ENCODE peak calls at places on chromosome 2, in eight cellular contexts. One of them, this sample, is unnamed.
A peak's percentile ranks its signal among the peaks of the same experiment; 100 is the strongest.

GRCh38 chr2:96025107-96025492 is 9.6 kb downstream of the GPAT2 start:
- DNase-seq in activated T-cell treated with anti-CD3 and anti-CD28 coated beads for 1 hour: no peak
- DNase-seq in NCI-H1417 treated with DMSO at 0.1 percent for 48 hours: no peak
- DNase-seq in stimulated activated CD8-positive, alpha-beta memory T cell treated with anti-CD3 and anti-CD28 coated beads, Interleukin-12 subunit alpha, Interleukin-12 subunit beta, amount 100 ng/mL, for 1 hour: no peak
- DNase-seq in PC-3: no peak
- DNase-seq in G401: no peak
- DNase-seq in C1 segment of cervical spinal cord: no peak
- DNase-seq in ACHN: no peak
- DNase-seq in this sample: no peak

GRCh38 chr2:167652401-167652800 is 595.0 kb downstream of the STK39 start:
- DNase-seq in activated T-cell treated with anti-CD3 and anti-CD28 coated beads for 1 hour: no peak
- DNase-seq in NCI-H1417 treated with DMSO at 0.1 percent for 48 hours: no peak
- DNase-seq in stimulated activated CD8-positive, alpha-beta memory T cell treated with anti-CD3 and anti-CD28 coated beads, Interleukin-12 subunit alpha, Interleukin-12 subunit beta, amount 100 ng/mL, for 1 hour: no peak
- DNase-seq in PC-3: no peak
- DNase-seq in G401: no peak
- DNase-seq in C1 segment of cervical spinal cord: no peak
- DNase-seq in ACHN: no peak
- DNase-seq in this sample: no peak

GRCh38 chr2:160247295-160247694 is 47.2 kb upstream of the ITGB6 start:
- DNase-seq in activated T-cell treated with anti-CD3 and anti-CD28 coated beads for 1 hour: no peak
- DNase-seq in NCI-H1417 treated with DMSO at 0.1 percent for 48 hours: no peak
- DNase-seq in stimulated activated CD8-positive, alpha-beta memory T cell treated with anti-CD3 and anti-CD28 coated beads, Interleukin-12 subunit alpha, Interleukin-12 subunit beta, amount 100 ng/mL, for 1 hour: no peak
- DNase-seq in PC-3: no peak
- DNase-seq in G401: peak; percentile 33
- DNase-seq in C1 segment of cervical spinal cord: no peak
- DNase-seq in ACHN: no peak
- DNase-seq in this sample: no peak

GRCh38 chr2:182367401-182367800 is 59.4 kb downstream of the PDE1A start:
- DNase-seq in activated T-cell treated with anti-CD3 and anti-CD28 coated beads for 1 hour: no peak
- DNase-seq in NCI-H1417 treated with DMSO at 0.1 percent for 48 hours: no peak
- DNase-seq in stimulated activated CD8-positive, alpha-beta memory T cell treated with anti-CD3 and anti-CD28 coated beads, Interleukin-12 subunit alpha, Interleukin-12 subunit beta, amount 100 ng/mL, for 1 hour: no peak
- DNase-seq in PC-3: no peak
- DNase-seq in G401: no peak
- DNase-seq in C1 segment of cervical spinal cord: no peak
- DNase-seq in ACHN: no peak
- DNase-seq in this sample: no peak

GRCh38 chr2:219991116-219991515 is 363.7 kb downstream of the SLC4A3 start:
- DNase-seq in activated T-cell treated with anti-CD3 and anti-CD28 coated beads for 1 hour: no peak
- DNase-seq in NCI-H1417 treated with DMSO at 0.1 percent for 48 hours: no peak
- DNase-seq in stimulated activated CD8-positive, alpha-beta memory T cell treated with anti-CD3 and anti-CD28 coated beads, Interleukin-12 subunit alpha, Interleukin-12 subunit beta, amount 100 ng/mL, for 1 hour: no peak
- DNase-seq in PC-3: no peak
- DNase-seq in G401: no peak
- DNase-seq in C1 segment of cervical spinal cord: no peak
- DNase-seq in ACHN: no peak
- DNase-seq in this sample: no peak

GRCh38 chr2:42421601-42422252 is 60.7 kb upstream of the COX7A2L start:
- DNase-seq in activated T-cell treated with anti-CD3 and anti-CD28 coated beads for 1 hour: no peak
- DNase-seq in NCI-H1417 treated with DMSO at 0.1 percent for 48 hours: no peak
- DNase-seq in stimulated activated CD8-positive, alpha-beta memory T cell treated with anti-CD3 and anti-CD28 coated beads, Interleukin-12 subunit alpha, Interleukin-12 subunit beta, amount 100 ng/mL, for 1 hour: no peak
- DNase-seq in PC-3: peak; percentile 29
- DNase-seq in G401: no peak
- DNase-seq in C1 segment of cervical spinal cord: no peak
- DNase-seq in ACHN: peak; percentile 17
- DNase-seq in this sample: no peak

GRCh38 chr2:63581266-63581961 is 6.9 kb downstream of the WDPCP start:
- DNase-seq in activated T-cell treated with anti-CD3 and anti-CD28 coated beads for 1 hour: no peak
- DNase-seq in NCI-H1417 treated with DMSO at 0.1 percent for 48 hours: no peak
- DNase-seq in stimulated activated CD8-positive, alpha-beta memory T cell treated with anti-CD3 and anti-CD28 coated beads, Interleukin-12 subunit alpha, Interleukin-12 subunit beta, amount 100 ng/mL, for 1 hour: no peak
- DNase-seq in PC-3: peak; percentile 18
- DNase-seq in G401: no peak
- DNase-seq in C1 segment of cervical spinal cord: no peak
- DNase-seq in ACHN: peak; percentile 80
- DNase-seq in this sample: no peak

GRCh38 chr2:197515798-197516761 is at the start of gene MOB4:
- DNase-seq in activated T-cell treated with anti-CD3 and anti-CD28 coated beads for 1 hour: peak; percentile 86
- DNase-seq in NCI-H1417 treated with DMSO at 0.1 percent for 48 hours: peak; percentile 74
- DNase-seq in stimulated activated CD8-positive, alpha-beta memory T cell treated with anti-CD3 and anti-CD28 coated beads, Interleukin-12 subunit alpha, Interleukin-12 subunit beta, amount 100 ng/mL, for 1 hour: peak; percentile 86
- DNase-seq in PC-3: peak; percentile 95
- DNase-seq in G401: peak; percentile 92
- DNase-seq in C1 segment of cervical spinal cord: peak; percentile 95
- DNase-seq in ACHN: peak; percentile 96
- DNase-seq in this sample: peak; percentile 96

GRCh38 chr2:60070851-60071250 is 482.6 kb downstream of the BCL11A start:
- DNase-seq in activated T-cell treated with anti-CD3 and anti-CD28 coated beads for 1 hour: no peak
- DNase-seq in NCI-H1417 treated with DMSO at 0.1 percent for 48 hours: no peak
- DNase-seq in stimulated activated CD8-positive, alpha-beta memory T cell treated with anti-CD3 and anti-CD28 coated beads, Interleukin-12 subunit alpha, Interleukin-12 subunit beta, amount 100 ng/mL, for 1 hour: no peak
- DNase-seq in PC-3: no peak
- DNase-seq in G401: no peak
- DNase-seq in C1 segment of cervical spinal cord: no peak
- DNase-seq in ACHN: no peak
- DNase-seq in this sample: no peak

GRCh38 chr2:62814132-62814531 is 108.6 kb downstream of the EHBP1 start:
- DNase-seq in activated T-cell treated with anti-CD3 and anti-CD28 coated beads for 1 hour: no peak
- DNase-seq in NCI-H1417 treated with DMSO at 0.1 percent for 48 hours: no peak
- DNase-seq in stimulated activated CD8-positive, alpha-beta memory T cell treated with anti-CD3 and anti-CD28 coated beads, Interleukin-12 subunit alpha, Interleukin-12 subunit beta, amount 100 ng/mL, for 1 hour: no peak
- DNase-seq in PC-3: no peak
- DNase-seq in G401: no peak
- DNase-seq in C1 segment of cervical spinal cord: no peak
- DNase-seq in ACHN: peak; percentile 32
- DNase-seq in this sample: no peak

GRCh38 chr2:16008331-16008850 is 68.0 kb downstream of the MYCN start:
- DNase-seq in activated T-cell treated with anti-CD3 and anti-CD28 coated beads for 1 hour: no peak
- DNase-seq in NCI-H1417 treated with DMSO at 0.1 percent for 48 hours: no peak
- DNase-seq in stimulated activated CD8-positive, alpha-beta memory T cell treated with anti-CD3 and anti-CD28 coated beads, Interleukin-12 subunit alpha, Interleukin-12 subunit beta, amount 100 ng/mL, for 1 hour: no peak
- DNase-seq in PC-3: no peak
- DNase-seq in G401: no peak
- DNase-seq in C1 segment of cervical spinal cord: no peak
- DNase-seq in ACHN: no peak
- DNase-seq in this sample: no peak

GRCh38 chr2:66925128-66925527 is 472.0 kb upstream of the ETAA1 start:
- DNase-seq in activated T-cell treated with anti-CD3 and anti-CD28 coated beads for 1 hour: no peak
- DNase-seq in NCI-H1417 treated with DMSO at 0.1 percent for 48 hours: no peak
- DNase-seq in stimulated activated CD8-positive, alpha-beta memory T cell treated with anti-CD3 and anti-CD28 coated beads, Interleukin-12 subunit alpha, Interleukin-12 subunit beta, amount 100 ng/mL, for 1 hour: no peak
- DNase-seq in PC-3: peak; percentile 13
- DNase-seq in G401: no peak
- DNase-seq in C1 segment of cervical spinal cord: no peak
- DNase-seq in ACHN: no peak
- DNase-seq in this sample: no peak

GRCh38 chr2:171490577-171490976 is 31.7 kb upstream of the CYBRD1 start:
- DNase-seq in activated T-cell treated with anti-CD3 and anti-CD28 coated beads for 1 hour: no peak
- DNase-seq in NCI-H1417 treated with DMSO at 0.1 percent for 48 hours: no peak
- DNase-seq in stimulated activated CD8-positive, alpha-beta memory T cell treated with anti-CD3 and anti-CD28 coated beads, Interleukin-12 subunit alpha, Interleukin-12 subunit beta, amount 100 ng/mL, for 1 hour: no peak
- DNase-seq in PC-3: no peak
- DNase-seq in G401: no peak
- DNase-seq in C1 segment of cervical spinal cord: no peak
- DNase-seq in ACHN: no peak
- DNase-seq in this sample: no peak

GRCh38 chr2:217076651-217077232 is 216.9 kb upstream of the TNP1 start:
- DNase-seq in activated T-cell treated with anti-CD3 and anti-CD28 coated beads for 1 hour: no peak
- DNase-seq in NCI-H1417 treated with DMSO at 0.1 percent for 48 hours: no peak
- DNase-seq in stimulated activated CD8-positive, alpha-beta memory T cell treated with anti-CD3 and anti-CD28 coated beads, Interleukin-12 subunit alpha, Interleukin-12 subunit beta, amount 100 ng/mL, for 1 hour: no peak
- DNase-seq in PC-3: no peak
- DNase-seq in G401: no peak
- DNase-seq in C1 segment of cervical spinal cord: no peak
- DNase-seq in ACHN: no peak
- DNase-seq in this sample: no peak

GRCh38 chr2:122194546-122194945 is 439.1 kb downstream of the TSN start:
- DNase-seq in activated T-cell treated with anti-CD3 and anti-CD28 coated beads for 1 hour: no peak
- DNase-seq in NCI-H1417 treated with DMSO at 0.1 percent for 48 hours: no peak
- DNase-seq in stimulated activated CD8-positive, alpha-beta memory T cell treated with anti-CD3 and anti-CD28 coated beads, Interleukin-12 subunit alpha, Interleukin-12 subunit beta, amount 100 ng/mL, for 1 hour: no peak
- DNase-seq in PC-3: peak; percentile 36
- DNase-seq in G401: no peak
- DNase-seq in C1 segment of cervical spinal cord: no peak
- DNase-seq in ACHN: no peak
- DNase-seq in this sample: no peak

GRCh38 chr2:176507736-176508135 is 238.5 kb downstream of the MTX2 start:
- DNase-seq in activated T-cell treated with anti-CD3 and anti-CD28 coated beads for 1 hour: no peak
- DNase-seq in NCI-H1417 treated with DMSO at 0.1 percent for 48 hours: no peak
- DNase-seq in stimulated activated CD8-positive, alpha-beta memory T cell treated with anti-CD3 and anti-CD28 coated beads, Interleukin-12 subunit alpha, Interleukin-12 subunit beta, amount 100 ng/mL, for 1 hour: no peak
- DNase-seq in PC-3: no peak
- DNase-seq in G401: no peak
- DNase-seq in C1 segment of cervical spinal cord: no peak
- DNase-seq in ACHN: peak; percentile 10
- DNase-seq in this sample: no peak

GRCh38 chr2:98454073-98454472 is 9.4 kb downstream of the INPP4A start:
- DNase-seq in activated T-cell treated with anti-CD3 and anti-CD28 coated beads for 1 hour: no peak
- DNase-seq in NCI-H1417 treated with DMSO at 0.1 percent for 48 hours: no peak
- DNase-seq in stimulated activated CD8-positive, alpha-beta memory T cell treated with anti-CD3 and anti-CD28 coated beads, Interleukin-12 subunit alpha, Interleukin-12 subunit beta, amount 100 ng/mL, for 1 hour: no peak
- DNase-seq in PC-3: peak; percentile 40
- DNase-seq in G401: no peak
- DNase-seq in C1 segment of cervical spinal cord: no peak
- DNase-seq in ACHN: no peak
- DNase-seq in this sample: no peak

This sample was measured in progenitor cell of endocrine pancreas.